ENCODE peak calls at places on chromosomes 5 and 9, in six cellular contexts. G is HS-5; L is Panc1; V is NCI-H1105; M is fibroblast of the aortic adventitia; K is CD4-positive, alpha-beta T cell. O is an unnamed sample.

GRCh38 chr5:127909078-127909477 is 174.5 kb upstream of the SLC12A2 start:
- DNase-seq in G (no peak), L (peak; percentile 42), V (no peak), M (peak; percentile 65), K (no peak), O (peak; percentile 56)

GRCh38 chr5:139651502-139651862 is 3.3 kb downstream of the CXXC5 start:
- DNase-seq in G (no peak), L (peak; percentile 64), V (no peak), M (no peak), K (no peak), O (no peak)

GRCh38 chr5:100273846-100274580 is 261.2 kb upstream of the FAM174A start:
- DNase-seq in G (no peak), L (no peak), V (no peak), M (no peak), K (no peak), O (no peak)

GRCh38 chr5:34806532-34806931 is 32.4 kb upstream of the TTC23L start:
- DNase-seq in G (no peak), L (no peak), V (no peak), M (no peak), K (no peak), O (no peak)

GRCh38 chr5:143496928-143497327 is 93.4 kb upstream of the NR3C1 start:
- DNase-seq in G (no peak), L (no peak), V (no peak), M (no peak), K (no peak), O (no peak)

GRCh38 chr9:34310205-34310604 is 18.9 kb downstream of the KIF24 start:
- DNase-seq in G (no peak), L (no peak), V (no peak), M (no peak), K (no peak), O (peak; percentile 22)

GRCh38 chr9:93894691-93895079 is 60.5 kb downstream of the BARX1 start:
- DNase-seq in G (no peak), L (no peak), V (no peak), M (no peak), K (no peak), O (no peak)

GRCh38 chr5:113034182-113034773 is 57.7 kb downstream of the DCP2 start:
- DNase-seq in G (peak; percentile 86), L (no peak), V (no peak), M (peak; percentile 87), K (no peak), O (peak; percentile 74)

GRCh38 chr5:32852535-32852934 is 141.4 kb downstream of the NPR3 start:
- DNase-seq in G (peak; percentile 48), L (peak; percentile 20), V (no peak), M (peak; percentile 84), K (no peak), O (peak; percentile 19)

GRCh38 chr5:53019320-53019719 is 30.2 kb downstream of the ITGA2 start:
- DNase-seq in G (peak; percentile 63), L (no peak), V (no peak), M (peak; percentile 79), K (no peak), O (peak; percentile 81)

GRCh38 chr5:141947366-141947765 is 10.6 kb downstream of the PCDH12 start:
- DNase-seq in G (no peak), L (no peak), V (no peak), M (no peak), K (no peak), O (peak; percentile 47)

GRCh38 chr9:130936285-130937117 is 2.5 kb downstream of the FIBCD1 start:
- DNase-seq in G (no peak), L (no peak), V (no peak), M (peak; percentile 56), K (no peak), O (peak; percentile 70)

GRCh38 chr5:6684075-6684474 is 29.2 kb upstream of the TENT4A start:
- DNase-seq in G (no peak), L (no peak), V (no peak), M (no peak), K (no peak), O (no peak)

GRCh38 chr5:53091304-53091703 is 18.3 kb downstream of the MOCS2 start:
- DNase-seq in G (peak; percentile 68), L (no peak), V (no peak), M (peak; percentile 72), K (no peak), O (peak; percentile 53)

GRCh38 chr5:33939863-33940262 is 3.7 kb downstream of the RXFP3 start:
- DNase-seq in G (peak; percentile 14), L (no peak), V (no peak), M (peak; percentile 41), K (no peak), O (peak; percentile 34)

GRCh38 chr5:1310118-1310517 is 15.2 kb upstream of the TERT start:
- DNase-seq in G (no peak), L (no peak), V (no peak), M (no peak), K (no peak), O (no peak)